ENCODE peak calls at places on chromosomes 7 and 10, in eight cellular contexts. B is naive thymus-derived CD4-positive, alpha-beta T cell; V is Caco-2; O is spleen; G is HCT116; T is upper lobe of right lung; E is fibroblast of lung; X is heart right ventricle. S is an unnamed sample. For H3K4me1, the result is how much of the 10 kb centered on the place peaks cover.

GRCh38 chr7:31023877-31024276 is 28.2 kb upstream of the ADCYAP1R1 start:
- DNase-seq in O (peak), X (no peak), B (peak), T (no peak), V (no peak), E (no peak), G (no peak), S (no peak)

GRCh38 chr10:6027929-6028328 is 34.2 kb downstream of the IL2RA start:
- DNase-seq in G (no peak), E (no peak), X (no peak), T (no peak), O (no peak), B (no peak), V (no peak), S (no peak)

GRCh38 chr10:21424511-21424910 is 101.0 kb downstream of the SKIDA1 start:
- DNase-seq in T (no peak), G (no peak), O (no peak), B (no peak), E (peak), V (no peak), X (no peak), S (no peak)

GRCh38 chr7:148084138-148084537 is 506.4 kb upstream of the C7orf33 start:
- DNase-seq in O (no peak), T (no peak), G (peak), X (no peak), B (no peak), E (peak), V (peak), S (peak)

GRCh38 chr7:72183835-72184234 is 228.3 kb downstream of the CALN1 start:
- DNase-seq in V (no peak), E (no peak), X (no peak), T (no peak), O (no peak), B (no peak), G (peak), S (no peak)

GRCh38 chr7:118918556-118918955 is 694.1 kb downstream of the ANKRD7 start:
- DNase-seq in E (peak), T (no peak), X (no peak), B (no peak), O (no peak), V (no peak), G (peak), S (peak)

GRCh38 chr10:43809211-43809930 is 160.7 kb upstream of the ZNF32 start:
- DNase-seq in E (peak), O (no peak), T (no peak), X (no peak), B (no peak), G (no peak), V (no peak), S (no peak)

GRCh38 chr7:881441-882234 is 5.3 kb downstream of the GET4 start:
- DNase-seq in B (no peak), E (no peak), O (peak), T (no peak), X (no peak), V (no peak), G (no peak), S (no peak)

GRCh38 chr10:103147645-103148044 is 45.4 kb downstream of the NT5C2 start:
- DNase-seq in E (no peak), V (no peak), X (no peak), B (no peak), T (no peak), G (no peak), O (no peak), S (no peak)

GRCh38 chr7:32516551-32517082 is 21.3 kb downstream of the AVL9 start:
- DNase-seq in E (peak), X (no peak), G (no peak), B (no peak), O (no peak), V (no peak), T (no peak), S (no peak)

GRCh38 chr10:126288547-126289493 is 99.5 kb downstream of the ADAM12 start:
- DNase-seq in V (no peak), B (no peak), X (no peak), G (no peak), E (no peak), O (no peak), T (no peak), S (no peak)

GRCh38 chr7:46317256-46317655 is 396.2 kb upstream of the IGFBP3 start:
- DNase-seq in X (no peak), G (no peak), O (no peak), B (no peak), V (no peak), T (no peak), E (peak), S (no peak)

GRCh38 chr7:129845178-129845971 is 107.4 kb downstream of the UBE2H start:
- DNase-seq in V (no peak), E (peak), T (no peak), O (no peak), G (peak), B (no peak), X (no peak), S (peak)

GRCh38 chr7:5452470-5452899 is 28.9 kb upstream of the TNRC18 start:
- DNase-seq in X (no peak), V (no peak), T (peak), G (no peak), O (no peak), B (no peak), E (no peak), S (no peak)

GRCh38 chr7:681551-682307 is 44.8 kb upstream of the DNAAF5 start:
- DNase-seq in O (peak), E (no peak), X (no peak), T (peak), G (no peak), V (peak), B (no peak), S (no peak)

GRCh38 chr10:77417359-77417758 is 220.2 kb downstream of the KCNMA1 start:
- DNase-seq in X (no peak), O (no peak), T (no peak), V (no peak), B (no peak), E (no peak), G (no peak), S (no peak)

GRCh38 chr7:86407291-86407690 is 236.4 kb upstream of the GRM3 start:
- DNase-seq in B (no peak), X (no peak), V (no peak), T (no peak), E (peak), O (no peak), G (no peak), S (no peak)

GRCh38 chr7:44639701-44640321 is 33.4 kb downstream of the OGDH start:
- DNase-seq in B (no peak), T (no peak), V (no peak), X (no peak), O (no peak), E (peak), G (peak), S (peak)
- H3K4me3 ChIP-seq in B (peak), T (no peak), V (no peak), X (no peak), O (peak), E (no peak), G (peak), S (peak)

DNA sequence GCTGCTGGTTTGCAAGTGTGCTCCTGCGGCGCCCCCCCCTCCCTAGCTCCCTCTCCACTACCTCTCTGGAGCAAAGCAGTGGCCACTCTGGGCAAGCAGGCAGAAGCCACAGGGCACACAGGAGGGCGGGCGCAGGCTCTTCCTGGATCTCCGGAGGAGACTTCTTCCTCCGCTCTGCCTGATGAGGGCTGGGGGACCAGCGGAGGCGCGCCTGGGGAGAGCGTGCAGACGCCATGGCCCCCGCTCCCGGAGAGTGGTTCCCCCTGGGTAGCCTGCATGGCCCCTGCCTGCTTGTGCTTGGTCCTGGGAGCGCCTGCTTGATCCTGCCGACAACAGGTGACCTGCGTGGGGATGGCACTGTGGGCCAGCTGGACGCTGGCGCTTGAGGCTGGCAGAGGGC is 29.0 kb downstream of the ANKMY2 start:
- DNase-seq in B (no peak), T (no peak), O (peak), V (no peak), G (no peak), X (no peak), E (no peak), S (no peak)
- H3K4me1 ChIP-seq in B (under half), T (under half), O (under half), V (under half), G (under half), X (under half), E (under half), S (under half)

GRCh38 chr7:105009667-105010537 is 4.1 kb upstream of the KMT2E start:
- DNase-seq in O (no peak), E (no peak), G (no peak), X (no peak), V (no peak), T (no peak), B (no peak), S (no peak)
- H3K4me3 ChIP-seq in O (peak), E (peak), G (no peak), X (peak), V (peak), T (peak), B (peak), S (peak)

GRCh38 chr10:35342381-35342780 is 6.1 kb downstream of the CCNY start:
- DNase-seq in T (no peak), V (no peak), G (no peak), B (no peak), E (no peak), O (no peak), X (no peak), S (no peak)

GRCh38 chr10:35339946-35340345 is 3.6 kb downstream of the CCNY start:
- DNase-seq in G (no peak), X (no peak), O (no peak), E (no peak), B (no peak), V (no peak), T (no peak), S (no peak)

GRCh38 chr10:35340975-35341374 is 4.7 kb downstream of the CCNY start:
- DNase-seq in O (no peak), G (no peak), X (peak), E (no peak), T (no peak), B (peak), V (no peak), S (no peak)

GRCh38 chr10:35343739-35344138 is 7.4 kb downstream of the CCNY start:
- DNase-seq in O (no peak), X (no peak), B (no peak), G (no peak), E (no peak), T (no peak), V (no peak), S (no peak)

DNA sequence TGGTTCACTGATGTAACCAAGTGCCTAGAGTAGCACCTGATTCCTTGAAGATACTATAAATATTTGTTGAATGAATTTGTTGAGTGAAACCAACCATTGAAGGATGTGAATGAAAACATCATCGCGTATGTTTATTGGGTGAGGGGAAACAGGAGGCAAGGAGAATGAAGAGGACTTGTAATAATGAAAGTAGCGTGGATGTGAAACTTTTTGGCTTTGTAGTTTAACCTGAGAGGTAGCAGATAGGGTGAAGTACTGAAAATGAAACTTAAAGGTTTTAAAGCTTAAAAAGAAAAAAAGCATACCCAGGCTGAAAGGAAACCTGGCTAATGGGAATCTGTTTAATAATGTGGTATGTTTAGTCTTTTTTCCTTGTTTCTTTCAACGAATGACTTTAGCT is 5.2 kb downstream of the CCNY start:
- DNase-seq in O (no peak), G (no peak), E (no peak), X (no peak), T (no peak), B (peak), V (no peak), S (no peak)
- H3K4me1 ChIP-seq in O (half or more), G (under half), E (under half), X (half or more), T (under half), B (under half), V (under half), S (under half)

GRCh38 chr7:100208911-100209408 is 10.8 kb upstream of the PVRIG start:
- DNase-seq in E (no peak), X (no peak), G (no peak), O (peak), V (no peak), B (peak), T (no peak), S (no peak)

GRCh38 chr7:100211342-100211780 is 8.4 kb upstream of the PVRIG start:
- DNase-seq in E (no peak), O (peak), G (no peak), B (peak), T (no peak), X (no peak), V (no peak), S (no peak)

GRCh38 chr7:100212631-100213286 is 7.0 kb upstream of the PVRIG start:
- DNase-seq in X (no peak), O (peak), B (no peak), E (no peak), G (no peak), V (no peak), T (no peak), S (no peak)

GRCh38 chr7:100210803-100211202 is 8.9 kb upstream of the PVRIG start:
- DNase-seq in E (no peak), X (no peak), B (no peak), V (no peak), G (no peak), O (peak), T (no peak), S (no peak)

GRCh38 chr7:100209493-100209892 is 10.3 kb upstream of the PVRIG start:
- DNase-seq in B (no peak), O (peak), G (no peak), E (no peak), V (no peak), X (no peak), T (no peak), S (no peak)
- H3K4me3 ChIP-seq in B (peak), O (no peak), G (no peak), E (no peak), V (no peak), X (no peak), T (no peak), S (no peak)

GRCh38 chr7:27948856-27949255 is 208.9 kb downstream of the TAX1BP1 start:
- DNase-seq in G (no peak), T (no peak), V (no peak), B (no peak), X (no peak), E (no peak), O (no peak), S (no peak)
- H3K4me1 ChIP-seq in G (under half), T (under half), V (under half), B (under half), X (half or more), E (under half), O (under half), S (under half)

GRCh38 chr10:133527779-133528271 is 662 bp downstream of the CYP2E1 start:
- DNase-seq in V (no peak), G (no peak), B (no peak), E (no peak), X (no peak), O (no peak), T (no peak), S (no peak)
- H3K4me3 ChIP-seq in V (no peak), G (no peak), B (no peak), E (no peak), X (peak), O (peak), T (peak), S (no peak)

GRCh38 chr7:2639151-2639993 is 7.6 kb downstream of the TTYH3 start:
- DNase-seq in B (no peak), G (no peak), X (peak), T (no peak), E (no peak), O (peak), V (no peak), S (no peak)

GRCh38 chr7:2641406-2642393 is 9.9 kb downstream of the TTYH3 start:
- DNase-seq in G (no peak), E (peak), X (peak), B (no peak), V (no peak), O (peak), T (peak), S (no peak)

GRCh38 chr7:2640858-2641257 is 9.1 kb downstream of the TTYH3 start:
- DNase-seq in O (no peak), T (no peak), B (no peak), X (no peak), E (no peak), G (no peak), V (no peak), S (no peak)

GRCh38 chr7:2638224-2638991 is 6.6 kb downstream of the TTYH3 start:
- DNase-seq in O (peak), V (no peak), E (peak), G (no peak), X (peak), B (no peak), T (no peak), S (no peak)

DNA sequence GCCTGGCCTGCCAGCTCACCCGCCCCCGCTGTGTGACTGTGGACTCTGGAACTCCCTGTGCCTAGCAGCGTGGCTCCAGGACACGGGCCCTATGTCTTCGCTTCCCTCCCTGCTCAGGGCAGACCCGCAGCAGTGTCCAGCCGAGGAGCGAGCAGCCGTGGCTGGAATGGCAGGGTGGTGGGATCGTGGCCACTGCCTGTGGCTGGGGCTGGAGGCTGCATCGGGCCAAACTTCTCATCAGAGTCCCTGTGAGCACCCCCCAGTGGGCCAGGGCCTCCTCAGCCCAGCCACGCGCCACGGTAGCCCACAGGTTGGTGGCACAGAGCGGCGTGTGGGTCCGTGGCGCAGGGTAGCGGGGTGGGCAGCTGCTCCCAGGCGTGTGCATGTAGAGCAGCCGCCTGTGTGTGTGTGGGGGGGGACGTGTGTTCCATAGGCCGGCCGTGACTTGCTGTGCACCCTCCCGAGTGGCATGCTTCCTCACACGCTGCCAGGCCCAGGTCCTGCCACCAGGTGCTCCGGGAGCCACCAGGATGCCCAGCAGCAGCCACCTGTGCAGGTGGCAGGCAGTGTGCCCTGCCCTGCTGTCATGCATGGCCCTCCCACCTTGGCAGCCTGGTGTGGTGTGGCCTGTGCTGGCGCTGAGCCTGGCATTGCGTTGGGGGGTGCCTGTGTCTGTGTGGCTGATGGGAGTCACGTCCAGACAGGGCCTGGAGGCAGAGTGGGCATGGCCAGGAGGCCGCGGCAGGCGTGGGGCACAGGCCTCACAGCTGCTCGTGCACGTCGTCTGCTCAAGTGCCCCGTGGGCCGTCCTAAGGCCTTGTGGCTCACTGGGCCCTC is 8.4 kb downstream of the TTYH3 start:
- DNase-seq in G (no peak), O (peak), X (no peak), V (no peak), E (no peak), T (no peak), B (no peak), S (peak)
- H3K4me1 ChIP-seq in G (under half), O (half or more), X (half or more), V (under half), E (half or more), T (half or more), B (under half), S (under half)

GRCh38 chr7:27182861-27183681 is 2.0 kb downstream of the HOXA11 start:
- DNase-seq in E (no peak), O (peak), X (no peak), B (no peak), V (peak), T (peak), G (no peak), S (no peak)
- H3K4me3 ChIP-seq in E (no peak), O (no peak), X (no peak), B (no peak), V (peak), T (no peak), G (peak), S (peak)

S was measured in PC-9.